ENCODE peak calls at places on chromosomes 7 and 10, in six cellular contexts. C is suprapubic skin, O is keratinocyte, S is cardiac muscle cell, T is breast epithelium, B is lung. U is an unnamed sample.
A peak's percentile ranks its signal among the peaks of the same experiment; 100 is the strongest.

GRCh38 chr10:129951251-129951808 is 12.7 kb downstream of the EBF3 start:
- DNase-seq in C (peak; percentile 72), O (no peak), S (peak; percentile 70), T (peak; percentile 42), B (no peak), U (no peak)

GRCh38 chr10:97483526-97483925 is 14.7 kb downstream of the MMS19 start:
- DNase-seq in C (no peak), O (no peak), S (no peak), T (no peak), B (no peak), U (no peak)

GRCh38 chr10:1737222-1738061 is at the start of gene ADARB2:
- DNase-seq in C (peak; percentile 80), O (no peak), S (no peak), T (no peak), B (no peak), U (no peak)

GRCh38 chr7:100087055-100087750 is 1.6 kb upstream of the COPS6 start:
- DNase-seq in C (no peak), O (peak; percentile 48), S (peak; percentile 98), T (no peak), B (no peak), U (no peak)

GRCh38 chr10:71347587-71348395 is 28.7 kb downstream of the SLC29A3 start:
- DNase-seq in C (no peak), O (no peak), S (peak; percentile 7), T (peak; percentile 64), B (no peak), U (no peak)

GRCh38 chr7:157461805-157462771 is 125.3 kb downstream of the DNAJB6 start:
- DNase-seq in C (peak; percentile 71), O (no peak), S (no peak), T (peak; percentile 40), B (no peak), U (no peak)

GRCh38 chr10:80158598-80159127 is 26.1 kb downstream of the PLAC9 start:
- DNase-seq in C (no peak), O (peak; percentile 89), S (peak; percentile 99), T (peak; percentile 69), B (peak; percentile 64), U (no peak)

GRCh38 chr10:6409982-6410694 is 169.9 kb downstream of the PRKCQ start:
- DNase-seq in C (no peak), O (no peak), S (peak; percentile 76), T (no peak), B (no peak), U (peak; percentile 52)

GRCh38 chr10:96745950-96746349 is 25.6 kb upstream of the PIK3AP1 start:
- DNase-seq in C (no peak), O (no peak), S (no peak), T (no peak), B (no peak), U (no peak)

DNA sequence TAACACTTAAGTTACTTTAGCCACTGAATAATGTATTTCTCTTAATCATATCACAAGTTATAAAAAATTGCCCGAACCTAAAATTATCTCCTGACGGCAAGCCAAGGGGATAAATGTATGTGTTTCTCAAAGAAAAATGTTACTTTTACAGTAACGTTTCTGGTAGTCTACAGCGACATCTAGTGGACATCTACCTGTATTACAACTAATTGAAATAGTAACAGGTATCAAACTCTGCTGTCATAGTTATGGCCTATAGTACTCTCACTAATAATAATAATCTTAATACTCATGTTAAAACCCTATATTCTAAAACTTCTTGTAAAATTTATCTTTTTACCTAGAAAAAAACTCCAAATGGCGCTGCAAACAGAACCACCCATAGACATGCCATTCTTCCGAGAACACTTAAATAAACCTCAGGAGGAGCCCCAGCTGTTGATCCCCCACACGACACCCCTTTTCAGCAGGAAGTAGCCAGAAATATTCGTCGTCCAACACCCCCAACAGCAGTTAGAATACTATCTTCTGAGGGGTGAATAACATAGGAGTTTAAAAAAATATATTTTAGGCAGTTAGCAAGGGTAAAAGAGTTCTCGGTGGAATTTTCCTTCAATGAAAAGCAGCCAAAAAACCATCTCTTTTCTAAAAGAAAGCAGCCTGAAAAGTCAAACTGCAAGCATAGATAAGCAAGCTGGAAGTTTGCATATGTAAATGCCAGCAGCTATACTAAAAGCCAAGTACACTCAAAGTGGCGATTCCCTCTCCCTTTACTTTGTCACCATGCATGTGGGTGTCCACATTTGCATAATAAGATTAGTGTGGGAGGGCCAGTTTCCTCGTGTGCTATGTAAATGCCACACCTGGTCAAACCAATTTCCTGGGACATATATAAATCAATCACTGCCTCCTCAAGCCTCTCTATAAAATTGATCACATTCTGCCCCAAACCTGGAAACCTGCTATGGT is 40.5 kb upstream of the ZNF107 start:
- DNase-seq in C (no peak), O (no peak), S (no peak), T (no peak), B (no peak), U (no peak)
- TF ChIP-seq CTCF in C (peak; percentile 62), O (peak; percentile 33), S (peak; percentile 54), T (peak; percentile 22), B (peak; percentile 35), U (peak; percentile 94)

GRCh38 chr7:28921822-28922221 is 36.3 kb downstream of the TRIL start:
- DNase-seq in C (no peak), O (peak; percentile 26), S (peak; percentile 82), T (no peak), B (peak; percentile 54), U (no peak)

GRCh38 chr7:28922618-28923331 is 35.4 kb downstream of the TRIL start:
- DNase-seq in C (peak; percentile 84), O (no peak), S (peak; percentile 85), T (peak; percentile 58), B (peak; percentile 49), U (peak; percentile 49)

GRCh38 chr7:28919510-28919909 is 38.6 kb downstream of the TRIL start:
- DNase-seq in C (no peak), O (no peak), S (peak; percentile 3), T (no peak), B (no peak), U (no peak)

DNA sequence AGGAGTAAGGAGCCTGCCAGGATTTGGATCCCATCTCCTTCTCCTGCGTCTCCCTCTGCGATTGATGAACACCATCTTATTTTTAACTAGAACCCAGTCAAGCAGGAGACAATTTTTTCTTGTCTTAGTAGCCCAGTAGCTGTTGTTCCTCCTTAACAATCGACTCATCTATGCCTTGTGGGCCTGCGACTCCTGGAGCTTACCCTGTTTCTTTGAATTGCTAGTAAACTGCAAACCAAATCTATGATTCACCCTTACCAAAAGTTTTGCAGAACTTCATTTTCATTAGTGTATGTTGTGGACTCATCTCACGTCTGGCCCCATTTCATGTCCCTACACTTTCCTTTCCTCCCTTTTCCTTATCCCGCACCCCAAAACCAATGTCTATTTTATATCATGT is 37.7 kb downstream of the TRIL start:
- DNase-seq in C (no peak), O (no peak), S (no peak), T (no peak), B (no peak), U (no peak)
- TF ChIP-seq CTCF in C (no peak), O (no peak), S (no peak), T (no peak), B (no peak), U (no peak)

GRCh38 chr10:23404461-23404980 is 34.4 kb upstream of the OTUD1 start:
- DNase-seq in C (no peak), O (no peak), S (no peak), T (no peak), B (no peak), U (no peak)

GRCh38 chr10:23405540-23405939 is 33.3 kb upstream of the OTUD1 start:
- DNase-seq in C (no peak), O (no peak), S (peak; percentile 91), T (no peak), B (no peak), U (no peak)

GRCh38 chr10:23402856-23403255 is 36.0 kb upstream of the OTUD1 start:
- DNase-seq in C (no peak), O (no peak), S (no peak), T (no peak), B (no peak), U (no peak)

GRCh38 chr10:23403719-23404118 is 35.2 kb upstream of the OTUD1 start:
- DNase-seq in C (no peak), O (no peak), S (no peak), T (no peak), B (no peak), U (no peak)

GRCh38 chr10:23403278-23403677 is 35.6 kb upstream of the OTUD1 start:
- DNase-seq in C (no peak), O (no peak), S (no peak), T (no peak), B (no peak), U (no peak)
- TF ChIP-seq CTCF in C (no peak), O (no peak), S (no peak), T (no peak), B (no peak), U (no peak)

DNA sequence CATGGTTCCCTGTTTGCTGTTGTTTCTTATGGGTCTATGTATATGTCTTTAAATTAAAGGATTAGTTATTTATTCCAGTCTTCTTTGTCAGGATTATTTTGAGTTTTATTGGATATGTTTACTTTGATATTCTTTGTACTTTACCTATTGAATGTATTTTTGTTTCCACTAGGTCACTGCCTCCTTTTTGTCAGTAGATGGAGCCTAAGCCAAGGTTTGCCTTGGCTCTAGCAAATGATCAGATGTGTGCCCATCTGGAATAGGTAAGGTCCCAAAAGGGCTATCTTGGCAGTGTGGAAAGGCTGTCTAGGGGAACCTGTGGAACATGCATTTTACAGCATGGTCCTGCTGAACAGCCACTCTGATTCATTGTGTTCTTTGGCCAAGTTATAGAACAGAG is 337.3 kb upstream of the GHITM start:
- DNase-seq in C (no peak), O (no peak), S (peak; percentile 0), T (no peak), B (no peak), U (no peak)
- TF ChIP-seq CTCF in C (no peak), O (peak; percentile 7), S (no peak), T (no peak), B (no peak), U (no peak)

GRCh38 chr10:113709221-113709838 is 29.6 kb downstream of the CASP7 start:
- DNase-seq in C (no peak), O (no peak), S (peak; percentile 60), T (no peak), B (no peak), U (no peak)

GRCh38 chr10:113708640-113709039 is 28.9 kb downstream of the CASP7 start:
- DNase-seq in C (no peak), O (no peak), S (no peak), T (no peak), B (no peak), U (no peak)

GRCh38 chr10:113706623-113707022 is 26.9 kb downstream of the CASP7 start:
- DNase-seq in C (no peak), O (no peak), S (no peak), T (no peak), B (no peak), U (no peak)

GRCh38 chr10:113704637-113705343 is 25.1 kb downstream of the CASP7 start:
- DNase-seq in C (no peak), O (no peak), S (peak; percentile 69), T (no peak), B (no peak), U (no peak)

GRCh38 chr10:113705344-113705878 is 25.7 kb downstream of the CASP7 start:
- DNase-seq in C (no peak), O (no peak), S (no peak), T (no peak), B (no peak), U (no peak)
- TF ChIP-seq CTCF in C (no peak), O (no peak), S (no peak), T (no peak), B (no peak), U (peak; percentile 3)